ENCODE peak calls at places on chromosomes 13 and 19, in nine cellular contexts. K is PC-9, E is HCT116, R is heart left ventricle, J is SK-N-MC, V is ascending aorta, S is AG04450, C is H9, A is breast epithelium. H is an unnamed sample.

GRCh38 chr19:1249298-1249989 is 1.1 kb downstream of the MIDN start:
- DNase-seq in K (peak; percentile 70), E (peak; percentile 89), R (peak; percentile 92), J (no peak), V (peak; percentile 98), S (peak; percentile 89), C (peak; percentile 95), A (peak; percentile 97), H (peak; percentile 96)

GRCh38 chr19:45470147-45471081 is 2.6 kb downstream of the FOSB start:
- DNase-seq in K (peak; percentile 82), E (no peak), R (no peak), J (no peak), V (peak; percentile 72), S (no peak), C (no peak), A (peak; percentile 67), H (no peak)

GRCh38 chr13:30429721-30430694 is 7.7 kb downstream of the UBE2L5 start:
- DNase-seq in K (peak; percentile 85), E (peak; percentile 60), R (no peak), J (no peak), V (no peak), S (peak; percentile 65), C (no peak), A (no peak), H (no peak)

GRCh38 chr19:36547001-36547732 is 19.1 kb upstream of the ZNF260 start:
- DNase-seq in K (peak; percentile 38), E (no peak), R (no peak), J (no peak), V (no peak), S (no peak), C (no peak), A (no peak), H (no peak)

GRCh38 chr13:53783466-53783865 is 754.9 kb downstream of the OLFM4 start:
- DNase-seq in K (no peak), E (no peak), R (no peak), J (no peak), V (no peak), S (no peak), C (no peak), A (no peak), H (no peak)

GRCh38 chr19:4524808-4525562 is 6.7 kb upstream of the PLIN4 start:
- DNase-seq in K (no peak), E (peak; percentile 8), R (peak; percentile 60), J (no peak), V (no peak), S (no peak), C (peak; percentile 77), A (no peak), H (no peak)

GRCh38 chr13:21005193-21005592 is 56.2 kb downstream of the LATS2 start:
- DNase-seq in K (no peak), E (no peak), R (no peak), J (no peak), V (no peak), S (no peak), C (no peak), A (no peak), H (no peak)

GRCh38 chr19:33659835-33660234 is 38.1 kb downstream of the CHST8 start:
- DNase-seq in K (no peak), E (no peak), R (no peak), J (no peak), V (no peak), S (no peak), C (no peak), A (no peak), H (no peak)

GRCh38 chr13:29909975-29910674 is 59.7 kb upstream of the UBL3 start:
- DNase-seq in K (peak; percentile 69), E (no peak), R (peak; percentile 37), J (no peak), V (no peak), S (no peak), C (no peak), A (no peak), H (no peak)

GRCh38 chr13:113399755-113400149 is 35.8 kb upstream of the GRTP1 start:
- DNase-seq in K (no peak), E (no peak), R (no peak), J (no peak), V (peak; percentile 57), S (no peak), C (peak; percentile 26), A (no peak), H (peak; percentile 44)

GRCh38 chr13:86002921-86003488 is 203.8 kb upstream of the SLITRK6 start:
- DNase-seq in K (no peak), E (no peak), R (no peak), J (no peak), V (no peak), S (no peak), C (no peak), A (no peak), H (no peak)

GRCh38 chr13:36192166-36192565 is 22.2 kb downstream of the SOHLH2 start:
- DNase-seq in K (no peak), E (no peak), R (no peak), J (no peak), V (no peak), S (no peak), C (no peak), A (no peak), H (no peak)

GRCh38 chr13:109785141-109785891 is 1.1 kb downstream of the IRS2 start:
- DNase-seq in K (peak; percentile 71), E (no peak), R (peak; percentile 53), J (no peak), V (peak; percentile 76), S (no peak), C (peak; percentile 42), A (peak; percentile 44), H (peak; percentile 66)

GRCh38 chr13:64847767-64848166 is 2382.4 kb downstream of the PCDH9 start:
- DNase-seq in K (no peak), E (no peak), R (no peak), J (no peak), V (no peak), S (no peak), C (no peak), A (no peak), H (no peak)

GRCh38 chr19:10339380-10339960 is at the start of gene ICAM3:
- DNase-seq in K (no peak), E (no peak), R (peak; percentile 47), J (no peak), V (no peak), S (no peak), C (peak; percentile 64), A (no peak), H (peak; percentile 71)

GRCh38 chr13:98921786-98922185 is 56.1 kb downstream of the DOCK9 start:
- DNase-seq in K (no peak), E (no peak), R (no peak), J (no peak), V (no peak), S (no peak), C (no peak), A (no peak), H (no peak)

GRCh38 chr13:28449826-28450773 is 44.8 kb downstream of the FLT1 start:
- DNase-seq in K (no peak), E (no peak), R (no peak), J (no peak), V (no peak), S (no peak), C (no peak), A (no peak), H (no peak)

GRCh38 chr19:29812080-29812880 is 489 bp downstream of the CCNE1 start:
- DNase-seq in K (no peak), E (no peak), R (peak; percentile 34), J (no peak), V (no peak), S (no peak), C (no peak), A (no peak), H (peak; percentile 41)

GRCh38 chr13:38872693-38873092 is 117.9 kb downstream of the STOML3 start:
- DNase-seq in K (no peak), E (peak; percentile 42), R (no peak), J (peak; percentile 14), V (no peak), S (no peak), C (peak; percentile 67), A (no peak), H (peak; percentile 50)

DNA sequence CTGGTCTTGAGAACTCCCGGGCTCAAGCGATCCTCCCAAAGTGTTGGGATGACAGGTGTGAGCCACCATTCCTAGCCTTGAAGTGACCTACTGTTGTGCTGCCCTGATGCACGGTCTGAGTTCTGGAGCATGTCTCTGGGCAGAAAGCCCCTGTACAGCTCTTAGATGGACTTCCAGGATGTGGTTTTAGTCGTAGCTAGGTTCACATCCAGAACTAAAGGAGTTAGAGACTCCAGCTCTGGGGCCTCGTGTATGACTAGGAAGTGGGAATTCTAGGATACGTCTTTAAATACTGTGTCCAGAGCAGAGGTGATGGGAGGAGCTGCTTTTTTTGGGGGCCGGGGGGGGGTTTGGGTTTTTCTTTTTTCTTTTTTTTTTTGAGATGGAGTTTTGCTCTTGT is 12.2 kb downstream of the UPF1 start:
- DNase-seq in K (no peak), E (no peak), R (no peak), J (no peak), V (no peak), S (no peak), C (no peak), A (no peak), H (no peak)
- H3K27ac ChIP-seq in K (no peak overlapping the region), E (no peak overlapping the region), R (no peak overlapping the region), J (no peak overlapping the region), V (no peak overlapping the region), S (no peak overlapping the region), C (no peak overlapping the region), A (no peak overlapping the region), H (no peak overlapping the region)

GRCh38 chr19:20124879-20125278 is 42.1 kb upstream of the ZNF486 start:
- DNase-seq in K (no peak), E (no peak), R (no peak), J (no peak), V (no peak), S (no peak), C (no peak), A (no peak), H (no peak)
- H3K9me3 ChIP-seq in K (peaks cover 33% of the 10 kb centered on the region), E (peaks cover 41% of the 10 kb centered on the region), R (peaks cover 90% of the 10 kb centered on the region), J (no peaks in the 10 kb centered on the region), V (peaks cover 79% of the 10 kb centered on the region), S (peaks cover 27% of the 10 kb centered on the region), C (peaks cover 25% of the 10 kb centered on the region), A (peaks cover 57% of the 10 kb centered on the region), H (no peaks in the 10 kb centered on the region)

DNA sequence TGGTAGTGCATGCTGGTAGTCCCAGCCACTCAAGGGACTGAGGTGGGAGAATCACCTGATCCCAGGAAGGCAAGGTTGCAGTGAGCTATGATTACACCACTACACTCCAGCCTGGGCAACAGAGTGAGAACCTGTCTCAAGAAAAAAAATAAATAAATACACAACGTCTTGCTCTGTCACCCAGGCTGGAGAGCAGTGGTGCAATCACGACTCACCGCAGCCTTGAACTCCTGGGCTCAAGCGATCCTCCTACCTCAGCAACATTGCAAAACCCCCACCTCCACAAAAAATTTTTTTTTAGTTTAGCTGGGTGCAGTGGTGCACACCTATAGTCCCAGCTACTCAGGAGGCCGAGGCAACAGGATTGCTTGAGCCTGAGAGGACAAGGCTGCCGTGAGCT is 8.8 kb downstream of the TPM4 start:
- DNase-seq in K (peak; percentile 63), E (no peak), R (no peak), J (no peak), V (no peak), S (no peak), C (no peak), A (no peak), H (no peak)
- H3K27ac ChIP-seq in K (peak overlapping the region; percentile 14), E (no peak overlapping the region), R (no peak overlapping the region), J (no peak overlapping the region), V (no peak overlapping the region), S (peak overlapping the region; percentile 61), C (no peak overlapping the region), A (peak overlapping the region; percentile 55), H (no peak overlapping the region)

DNA sequence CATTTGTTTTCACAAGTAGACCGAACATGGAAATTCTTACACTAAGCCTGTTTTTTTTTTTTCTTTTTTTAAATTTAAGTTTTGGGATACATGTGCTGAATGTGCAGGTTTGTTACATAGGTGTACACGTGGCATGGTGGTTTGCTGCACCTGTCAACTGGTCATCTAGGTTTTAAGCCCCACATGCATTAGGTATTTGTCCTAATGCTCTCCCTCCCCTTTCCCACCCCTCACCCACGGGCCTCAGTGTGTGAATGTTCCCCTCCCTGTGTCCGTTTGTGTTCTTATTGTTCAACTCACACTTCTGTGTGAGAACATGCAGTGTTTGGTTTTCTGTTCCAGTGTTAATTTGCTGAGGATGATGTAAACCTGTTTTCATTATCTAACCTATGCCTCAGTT is 2.6 kb downstream of the NLRP4 start:
- DNase-seq in K (peak; percentile 31), E (no peak), R (no peak), J (no peak), V (no peak), S (no peak), C (no peak), A (no peak), H (no peak)
- H3K9me3 ChIP-seq in K (peaks cover 8% of the 10 kb centered on the region), E (no peaks in the 10 kb centered on the region), R (peaks cover 5% of the 10 kb centered on the region), J (no peaks in the 10 kb centered on the region), V (no peaks in the 10 kb centered on the region), S (peaks cover 28% of the 10 kb centered on the region), C (peaks cover 63% of the 10 kb centered on the region), A (peaks cover 5% of the 10 kb centered on the region), H (no peaks in the 10 kb centered on the region)

H was measured in right lobe of liver.